ENCODE peak calls at places on chromosomes 7 and 10, in five cellular contexts. H is upper lobe of right lung, U is astrocyte, B is MM.1S, Y is hepatocyte. S is an unnamed sample.

GRCh38 chr7:28136420-28136819 is 44.2 kb downstream of the JAZF1 start:
- DNase-seq in H (no peak), B (no peak), U (no peak), Y (no peak), S (no peak)

GRCh38 chr7:74501298-74501697 is 47.6 kb downstream of the GTF2IRD1 start:
- DNase-seq in U (peak; percentile 12), H (peak; percentile 82), B (no peak), Y (no peak), S (no peak)

GRCh38 chr7:134120405-134120804 is 6.7 kb upstream of the LRGUK start:
- DNase-seq in H (no peak), Y (no peak), B (no peak), U (no peak), S (no peak)

GRCh38 chr7:140315498-140316164 is 82.7 kb downstream of the SLC37A3 start:
- DNase-seq in U (no peak), H (no peak), Y (no peak), B (no peak), S (no peak)

GRCh38 chr7:84218681-84219080 is 24.1 kb upstream of the SEMA3A start:
- DNase-seq in U (peak; percentile 13), Y (no peak), H (no peak), B (no peak), S (no peak)

GRCh38 chr7:139095194-139095659 is 14.3 kb downstream of the ZC3HAV1 start:
- DNase-seq in B (peak; percentile 86), U (no peak), H (no peak), Y (no peak), S (no peak)

GRCh38 chr10:74081192-74081803 is 69.3 kb downstream of the AP3M1 start:
- DNase-seq in Y (peak; percentile 60), H (no peak), U (peak; percentile 26), B (peak; percentile 47), S (no peak)

GRCh38 chr10:34821587-34822585 is 6.8 kb upstream of the PARD3 start:
- DNase-seq in H (no peak), U (no peak), Y (peak; percentile 34), B (no peak), S (peak; percentile 66)

GRCh38 chr10:132099701-132100481 is 34.1 kb downstream of the JAKMIP3 start:
- DNase-seq in U (no peak), Y (no peak), H (peak; percentile 42), B (no peak), S (no peak)

GRCh38 chr7:134434701-134435100 is 24.2 kb downstream of the AKR1B1 start:
- DNase-seq in Y (no peak), H (no peak), B (no peak), U (no peak), S (no peak)

GRCh38 chr7:3520206-3520605 is 219.2 kb downstream of the SDK1 start:
- DNase-seq in H (no peak), Y (peak; percentile 26), U (no peak), B (no peak), S (no peak)

GRCh38 chr10:3902809-3903410 is 117.9 kb upstream of the KLF6 start:
- DNase-seq in H (no peak), U (peak; percentile 71), B (no peak), Y (no peak), S (no peak)

GRCh38 chr10:33484787-33485186 is 150.3 kb upstream of the NRP1 start:
- DNase-seq in U (no peak), B (no peak), Y (peak; percentile 54), H (no peak), S (no peak)

GRCh38 chr7:124671976-124672375 is 93.6 kb downstream of the GPR37 start:
- DNase-seq in B (no peak), U (no peak), H (no peak), Y (no peak), S (no peak)

GRCh38 chr7:82039621-82040020 is 269.8 kb upstream of the HGF start:
- DNase-seq in Y (no peak), B (no peak), H (no peak), U (no peak), S (no peak)

GRCh38 chr7:16067695-16068094 is 353.6 kb downstream of the CRPPA start:
- DNase-seq in B (no peak), Y (no peak), U (no peak), H (no peak), S (no peak)

GRCh38 chr7:16063691-16064090 is 357.6 kb downstream of the CRPPA start:
- DNase-seq in Y (no peak), H (no peak), U (no peak), B (no peak), S (no peak)

GRCh38 chr7:16063241-16063640 is 358.1 kb downstream of the CRPPA start:
- DNase-seq in H (no peak), U (no peak), Y (no peak), B (no peak), S (no peak)

GRCh38 chr7:16064316-16064715 is 357.0 kb downstream of the CRPPA start:
- DNase-seq in B (no peak), Y (no peak), U (no peak), H (no peak), S (no peak)

GRCh38 chr7:16066805-16067459 is 354.4 kb downstream of the CRPPA start:
- DNase-seq in U (no peak), Y (no peak), H (no peak), B (no peak), S (no peak)
- H3K36me3 ChIP-seq in U (no peaks in the 10 kb centered on the region), Y (no peaks in the 10 kb centered on the region), H (no peaks in the 10 kb centered on the region), B (no peaks in the 10 kb centered on the region), S (no peaks in the 10 kb centered on the region)

GRCh38 chr7:70589010-70589409 is 542.9 kb upstream of the GALNT17 start:
- DNase-seq in Y (no peak), H (no peak), U (no peak), B (no peak), S (no peak)
- TF ChIP-seq CTCF in Y (no peak), H (no peak), U (no peak), B (no peak), S (no peak)

GRCh38 chr10:44402465-44403205 is 17.7 kb upstream of the CXCL12 start:
- DNase-seq in U (no peak), H (peak; percentile 18), Y (no peak), B (peak; percentile 59), S (no peak)

GRCh38 chr10:44398271-44398670 is 13.4 kb upstream of the CXCL12 start:
- DNase-seq in Y (no peak), H (peak; percentile 6), U (no peak), B (no peak), S (no peak)

GRCh38 chr10:44399478-44400451 is 14.9 kb upstream of the CXCL12 start:
- DNase-seq in Y (no peak), U (no peak), B (no peak), H (peak; percentile 33), S (no peak)

GRCh38 chr10:44398747-44399477 is 14.0 kb upstream of the CXCL12 start:
- DNase-seq in B (no peak), H (peak; percentile 28), U (no peak), Y (no peak), S (no peak)

DNA sequence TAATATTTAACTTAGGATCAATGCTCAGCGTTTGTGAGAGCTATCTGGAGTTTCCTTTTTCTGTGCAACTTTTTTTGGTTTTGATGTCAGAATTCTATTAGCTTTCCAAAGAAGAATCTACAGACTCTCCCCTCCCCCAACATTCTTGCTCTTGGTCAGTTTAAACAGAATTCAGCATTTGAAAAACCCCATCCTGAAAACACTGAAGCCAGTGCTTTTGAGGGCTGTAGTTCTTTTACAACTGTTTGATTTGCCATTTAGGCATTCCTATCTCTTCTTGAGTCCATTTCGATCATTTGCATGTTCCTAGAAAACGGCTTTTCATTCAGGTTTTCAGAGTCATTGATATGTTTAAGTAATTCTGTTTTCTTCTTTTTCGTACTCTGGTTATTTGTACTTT is 15.7 kb upstream of the CXCL12 start:
- DNase-seq in U (no peak), Y (no peak), B (no peak), H (no peak), S (no peak)
- H3K4me1 ChIP-seq in U (no peaks in the 10 kb centered on the region), Y (peaks cover 5% of the 10 kb centered on the region), B (peaks cover 14% of the 10 kb centered on the region), H (no peaks in the 10 kb centered on the region), S (no peaks in the 10 kb centered on the region)

GRCh38 chr7:152756126-152756525 is 3.4 kb upstream of the ACTR3B start:
- DNase-seq in U (no peak), B (no peak), H (no peak), Y (no peak), S (no peak)
- H3K36me3 ChIP-seq in U (no peaks in the 10 kb centered on the region), B (no peaks in the 10 kb centered on the region), H (no peaks in the 10 kb centered on the region), Y (no peaks in the 10 kb centered on the region), S (no peaks in the 10 kb centered on the region)

GRCh38 chr7:151191544-151191943 is 4.5 kb upstream of the ASB10 start:
- DNase-seq in H (no peak), B (no peak), U (no peak), Y (no peak), S (no peak)
- TF ChIP-seq CTCF in H (no peak), B (no peak), U (no peak), Y (no peak), S (no peak)

GRCh38 chr7:123352226-123352550 is 152.4 kb upstream of the SLC13A1 start:
- DNase-seq in U (no peak), B (no peak), H (no peak), Y (no peak), S (no peak)
- H3K4me1 ChIP-seq in U (no peaks in the 10 kb centered on the region), B (no peaks in the 10 kb centered on the region), H (no peaks in the 10 kb centered on the region), Y (peaks cover 5% of the 10 kb centered on the region), S (no peaks in the 10 kb centered on the region)

DNA sequence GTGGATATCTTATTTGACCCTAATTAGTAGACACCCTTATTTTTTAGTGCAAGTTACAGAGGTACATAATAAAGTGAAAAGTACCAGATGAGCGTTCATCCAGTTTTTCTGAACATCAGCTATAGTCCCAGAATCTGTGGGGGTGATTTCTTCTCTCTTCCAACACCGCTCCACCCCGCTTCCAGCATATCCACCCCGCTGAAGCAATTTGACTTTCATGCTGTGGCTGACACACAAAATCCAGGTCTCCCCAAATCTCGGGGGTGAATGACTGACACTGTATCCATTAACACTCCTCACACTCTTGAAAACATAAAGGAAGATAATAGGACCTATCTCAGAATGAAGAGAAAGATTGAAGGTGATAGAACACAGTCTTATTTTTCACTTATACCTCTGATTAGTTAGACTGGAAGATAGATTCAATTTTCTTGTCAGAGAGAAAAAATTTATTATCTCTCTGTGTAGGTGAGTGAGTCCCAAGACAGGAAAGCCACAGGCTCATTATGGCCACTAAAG is 143.4 kb downstream of the ANLN start:
- DNase-seq in Y (no peak), U (no peak), H (no peak), B (no peak), S (no peak)
- H3K36me3 ChIP-seq in Y (no peaks in the 10 kb centered on the region), U (no peaks in the 10 kb centered on the region), H (no peaks in the 10 kb centered on the region), B (no peaks in the 10 kb centered on the region), S (no peaks in the 10 kb centered on the region)

DNA sequence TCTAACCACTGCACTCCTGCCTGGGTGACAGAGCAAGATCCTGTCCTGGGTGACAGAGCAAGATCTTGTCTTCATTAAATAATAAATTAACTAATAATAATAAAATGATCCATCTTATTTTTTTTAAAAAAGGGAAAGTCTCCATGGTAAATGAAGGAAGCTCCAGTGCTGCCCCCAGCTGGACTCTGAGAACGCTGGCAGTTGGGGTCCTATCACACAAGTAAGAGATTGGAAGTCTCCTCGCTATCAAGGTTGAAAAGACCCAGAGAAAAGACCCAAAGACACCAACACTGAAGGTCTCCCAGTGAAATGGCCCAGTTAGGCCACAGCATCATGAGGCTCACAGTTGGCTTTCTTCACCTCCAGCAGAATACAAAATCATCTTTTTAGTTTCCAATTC is 13.8 kb upstream of the C10orf67 start:
- DNase-seq in U (no peak), B (no peak), H (no peak), Y (no peak), S (no peak)
- TF ChIP-seq CTCF in U (peak; percentile 12), B (no peak), H (peak; percentile 8), Y (no peak), S (peak; percentile 18)

S was measured in RWPE2.